ENCODE peak calls at places on chromosomes 2 and 18, in nine cellular contexts. O, V, M, E, Y, J, I, C and R are unnamed samples. For H3K36me3, the result is how much of the 10 kb centered on the place peaks cover.

GRCh38 chr2:219538488-219539294 is 4.9 kb downstream of the CHPF start:
- DNase-seq in J (no peak), I (no peak), M (no peak), O (no peak), Y (no peak), E (no peak), C (no peak), V (no peak), R (no peak)

GRCh38 chr2:143717532-143718168 is 588.4 kb downstream of the ARHGAP15 start:
- DNase-seq in I (no peak), O (peak), J (no peak), E (no peak), V (no peak), C (no peak), Y (no peak), M (no peak), R (no peak)

GRCh38 chr2:152499921-152500320 is 164.9 kb downstream of the FMNL2 start:
- DNase-seq in V (no peak), M (no peak), C (no peak), Y (no peak), E (no peak), I (no peak), J (no peak), O (no peak), R (no peak)

GRCh38 chr2:124921221-124921620 is 896.1 kb downstream of the CNTNAP5 start:
- DNase-seq in O (no peak), V (no peak), C (no peak), M (no peak), E (no peak), J (no peak), I (no peak), Y (no peak), R (no peak)

GRCh38 chr2:188659656-188660406 is 314.3 kb upstream of the COL3A1 start:
- DNase-seq in M (no peak), V (no peak), C (no peak), E (no peak), Y (no peak), I (no peak), J (no peak), O (no peak), R (no peak)

GRCh38 chr2:118202707-118203303 is 114.5 kb downstream of the INSIG2 start:
- DNase-seq in V (peak), C (no peak), E (no peak), M (peak), J (peak), Y (peak), I (peak), O (no peak), R (no peak)

GRCh38 chr2:200747668-200748618 is 63.8 kb upstream of the BZW1 start:
- DNase-seq in J (no peak), V (no peak), I (peak), E (no peak), C (peak), Y (no peak), O (no peak), M (no peak), R (no peak)

GRCh38 chr2:238912228-238912915 is 64.5 kb downstream of the TWIST2 start:
- DNase-seq in Y (no peak), M (peak), E (peak), V (no peak), I (no peak), O (no peak), J (no peak), C (no peak), R (peak)

GRCh38 chr18:76502551-76502950 is 7.5 kb upstream of the ZNF516 start:
- DNase-seq in Y (no peak), J (no peak), C (no peak), O (no peak), V (no peak), E (no peak), I (no peak), M (no peak), R (no peak)

GRCh38 chr2:153386481-153386891 is 92.1 kb downstream of the RPRM start:
- DNase-seq in M (no peak), V (no peak), I (no peak), O (no peak), E (no peak), Y (no peak), C (no peak), J (no peak), R (no peak)

GRCh38 chr2:73907840-73908452 is 15.1 kb downstream of the ACTG2 start:
- DNase-seq in E (no peak), M (peak), V (no peak), O (no peak), J (no peak), Y (peak), I (peak), C (peak), R (no peak)

GRCh38 chr18:42480521-42480920 is 525.5 kb downstream of the PIK3C3 start:
- DNase-seq in O (no peak), I (no peak), V (no peak), E (no peak), J (no peak), Y (no peak), C (no peak), M (no peak), R (no peak)

GRCh38 chr2:200396726-200397348 is 90.3 kb downstream of the SPATS2L start:
- DNase-seq in O (no peak), J (no peak), Y (no peak), E (no peak), M (no peak), C (no peak), V (peak), I (no peak), R (no peak)

DNA sequence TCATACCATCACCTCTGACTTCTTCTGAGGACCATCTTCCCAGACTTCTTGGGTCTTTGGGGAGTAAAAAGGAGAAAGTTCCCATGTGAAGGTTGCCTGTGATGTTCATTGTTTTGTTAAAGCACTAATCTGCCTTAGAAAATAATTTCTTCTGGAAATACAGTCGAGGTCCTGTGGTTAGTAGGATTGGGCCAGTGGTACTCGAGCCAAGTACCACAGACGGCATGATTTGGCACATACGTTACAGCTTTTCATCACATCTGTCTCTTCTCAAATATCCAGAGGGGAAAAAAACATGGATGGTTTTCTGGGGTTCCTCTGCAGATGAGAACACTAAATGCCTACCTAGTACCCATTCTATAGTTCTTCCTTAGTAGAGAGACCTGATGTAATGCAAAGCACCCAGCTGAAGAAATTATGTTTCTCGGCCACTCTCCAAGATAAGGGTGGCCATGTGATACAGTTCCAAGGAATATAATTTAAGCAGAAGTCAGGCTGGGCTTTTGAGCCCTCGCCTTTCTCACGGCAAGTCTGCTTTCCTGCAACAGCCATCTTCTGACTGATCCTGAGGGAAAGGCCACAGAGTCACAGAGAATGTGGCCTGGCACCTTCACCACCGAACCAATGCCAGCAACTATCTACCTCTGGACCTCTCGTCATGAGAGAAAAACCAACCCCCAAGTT is 161.0 kb downstream of the RNF152 start:
- DNase-seq in M (no peak), I (no peak), V (no peak), C (no peak), Y (no peak), O (no peak), E (no peak), J (no peak), R (no peak)
- H3K27ac ChIP-seq in M (no peak), I (no peak), V (no peak), C (no peak), Y (no peak), O (peak), E (peak), J (peak), R (no peak)

DNA sequence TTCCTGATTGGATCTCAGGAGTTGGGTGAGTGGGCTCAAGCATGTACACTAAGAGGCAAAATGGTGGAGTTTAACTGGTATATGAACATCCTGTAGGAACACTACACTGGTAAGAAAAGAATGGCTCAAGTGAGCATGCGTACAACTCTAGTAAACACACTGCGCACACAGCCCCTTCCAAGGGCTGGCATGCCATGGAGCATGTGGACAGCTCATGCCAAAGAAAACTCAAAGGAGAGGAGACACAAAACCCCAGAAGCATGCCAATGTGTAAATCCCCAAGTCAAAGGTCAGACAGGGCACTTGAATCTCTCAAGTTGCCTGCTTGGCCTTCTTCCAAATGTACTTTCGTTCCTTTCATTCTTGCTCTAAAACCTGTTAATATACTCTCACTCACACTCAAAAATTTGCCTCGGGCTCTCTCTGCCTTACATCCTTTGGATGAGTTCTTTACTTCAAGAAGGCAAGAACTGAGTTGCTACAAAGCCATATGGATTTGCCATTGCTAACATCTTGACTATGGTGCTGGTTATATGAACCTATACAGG is 365.3 kb downstream of the NBAS start:
- DNase-seq in J (no peak), C (no peak), M (no peak), Y (no peak), E (no peak), O (no peak), V (no peak), I (no peak), R (no peak)
- H3K4me3 ChIP-seq in J (no peak), C (no peak), M (no peak), Y (no peak), E (no peak), O (no peak), V (no peak), I (no peak), R (no peak)

GRCh38 chr2:86082768-86083167 is 22.9 kb downstream of the POLR1A start:
- DNase-seq in E (no peak), Y (no peak), V (no peak), C (no peak), I (no peak), O (no peak), J (no peak), M (no peak), R (no peak)

DNA sequence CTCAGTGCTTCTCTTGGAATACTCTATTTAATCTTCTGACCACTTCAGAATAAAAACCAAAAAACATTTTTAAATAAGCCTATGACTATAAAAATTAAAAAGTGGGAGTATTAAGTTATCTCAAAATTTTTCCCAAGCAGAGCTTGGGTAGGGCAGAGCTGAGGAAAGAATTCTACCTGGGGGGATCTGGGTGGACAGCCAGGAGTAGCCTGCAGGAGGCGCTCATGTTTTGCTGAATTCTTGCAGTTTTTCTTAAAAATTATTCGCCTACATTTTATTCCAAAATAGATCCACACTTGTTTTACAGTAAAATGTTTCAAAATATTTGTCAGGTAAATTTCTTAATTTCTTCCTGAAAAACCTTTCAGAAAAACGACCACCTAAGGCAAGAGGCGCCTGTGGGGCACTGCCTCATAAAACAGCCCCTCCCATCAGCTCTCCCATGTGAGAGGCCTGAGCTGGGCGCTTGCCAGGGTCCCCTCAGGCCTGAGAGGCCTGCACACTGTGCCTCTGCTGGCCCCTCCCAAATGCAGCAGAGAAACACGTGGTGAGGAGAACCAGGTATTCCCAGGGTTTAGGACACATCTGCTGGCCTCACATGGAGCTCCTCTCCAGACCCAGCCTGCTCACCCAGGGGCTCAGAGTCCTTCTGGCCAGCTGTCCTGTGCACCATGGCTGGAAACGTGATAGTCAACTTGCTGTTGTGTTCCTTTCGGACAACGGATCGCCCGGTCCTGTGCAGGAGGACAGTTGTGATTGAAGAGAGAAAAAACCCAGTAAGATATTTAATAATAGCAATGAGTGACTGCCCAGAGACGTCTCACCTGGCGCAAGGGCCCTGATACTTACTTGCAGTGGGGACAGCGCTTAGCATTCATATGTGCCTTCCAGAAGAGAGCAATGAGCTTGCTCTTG is 17.5 kb downstream of the POLR1A start:
- DNase-seq in J (no peak), I (no peak), C (no peak), E (no peak), Y (no peak), V (no peak), O (no peak), M (peak), R (no peak)
- H3K36me3 ChIP-seq in J (half or more), I (half or more), C (under half), E (half or more), Y (under half), V (under half), O (under half), M (half or more), R (half or more)

GRCh38 chr18:500556-501405 is at the start of gene COLEC12:
- DNase-seq in I (peak), M (peak), J (peak), C (no peak), E (no peak), V (no peak), O (peak), Y (peak), R (no peak)
- H3K27ac ChIP-seq in I (no peak), M (no peak), J (peak), C (no peak), E (peak), V (no peak), O (no peak), Y (no peak), R (no peak)

DNA sequence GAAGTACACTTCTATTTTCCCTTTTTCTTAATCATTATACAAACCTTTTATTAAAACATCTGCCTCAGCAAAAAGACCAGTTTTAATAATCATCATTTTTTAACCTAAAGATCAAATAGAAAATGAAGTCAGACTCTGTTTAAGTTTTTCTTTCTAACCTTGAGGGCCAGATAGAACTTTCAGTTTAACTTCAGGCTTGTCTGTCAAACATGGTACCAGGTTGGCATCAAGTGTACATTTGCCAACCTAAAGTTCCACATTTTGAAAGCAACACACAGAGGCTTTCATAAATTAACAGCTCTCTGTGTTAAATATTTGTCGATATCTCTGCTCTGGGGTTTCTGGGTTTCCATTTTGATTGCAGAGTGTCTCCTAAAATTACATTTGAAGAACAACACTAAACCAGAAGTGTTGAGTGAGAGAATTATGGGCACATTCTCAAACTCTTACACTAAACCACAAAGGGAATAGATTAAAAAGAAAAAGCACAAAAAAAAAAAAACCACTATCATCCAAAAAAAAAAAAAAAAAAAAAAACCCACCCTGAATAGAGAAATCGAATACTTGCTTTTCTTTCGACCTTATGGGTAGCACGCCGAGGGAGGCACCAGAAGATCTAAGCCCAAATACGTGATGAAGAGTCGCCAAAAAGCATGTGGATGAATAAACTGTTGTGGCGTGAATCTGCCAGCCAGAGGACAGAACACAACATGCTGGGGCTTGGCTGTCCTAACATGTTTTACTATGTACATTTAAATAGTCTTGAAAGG is 166.2 kb downstream of the TCF4 start:
- DNase-seq in V (peak), J (no peak), E (no peak), O (no peak), Y (no peak), I (no peak), C (no peak), M (no peak), R (no peak)
- H3K4me3 ChIP-seq in V (no peak), J (peak), E (peak), O (peak), Y (no peak), I (no peak), C (no peak), M (no peak), R (no peak)

DNA sequence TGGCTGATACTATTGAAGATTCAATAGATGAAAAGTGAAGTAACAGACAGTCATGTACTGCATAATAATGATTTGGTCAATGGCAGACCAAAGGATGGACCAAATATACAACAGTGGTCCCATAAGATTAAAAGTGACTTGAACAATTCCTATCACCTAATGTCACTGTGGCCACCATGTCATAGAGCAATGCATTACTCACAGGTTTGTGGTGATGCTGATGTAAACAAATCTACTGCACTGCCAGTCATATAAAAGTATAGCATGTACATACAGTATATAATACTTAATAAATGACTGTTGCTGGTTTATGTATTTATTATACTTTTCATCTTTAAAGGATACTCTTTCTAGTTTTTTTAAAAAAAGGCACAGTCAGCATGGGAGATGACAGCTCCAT is 99.9 kb downstream of the USP34 start:
- DNase-seq in C (no peak), Y (no peak), I (no peak), M (no peak), O (no peak), E (no peak), J (no peak), V (no peak), R (no peak)
- H3K36me3 ChIP-seq in C (under half), Y (under half), I (half or more), M (half or more), O (under half), E (under half), J (half or more), V (under half), R (half or more)

GRCh38 chr2:172262486-172262885 is 159.8 kb upstream of the DLX2 start:
- DNase-seq in V (no peak), I (no peak), C (no peak), E (no peak), M (no peak), J (no peak), Y (no peak), O (no peak), R (no peak)
- H3K27ac ChIP-seq in V (no peak), I (no peak), C (no peak), E (no peak), M (no peak), J (no peak), Y (no peak), O (no peak), R (peak)